ENCODE peak calls at places on chromosomes 16 and 17, in four cellular contexts. C is GM03348, P is upper lobe of right lung, A is AML-193. S is an unnamed sample.

GRCh38 chr16:4371481-4372314 is at the start of gene VASN:
- DNase-seq in A (no peak), C (peak), P (peak), S (no peak)

GRCh38 chr17:49972486-49973270 is 3.7 kb downstream of the DLX4 start:
- DNase-seq in P (no peak), A (no peak), C (no peak), S (no peak)

GRCh38 chr17:35545150-35545549 is 7.7 kb upstream of the SLFN12L start:
- DNase-seq in P (no peak), A (no peak), C (no peak), S (no peak)

GRCh38 chr17:35588196-35588920 is 1.2 kb downstream of the AP2B1 start:
- DNase-seq in A (peak), C (no peak), P (no peak), S (no peak)

GRCh38 chr17:16888413-16889087 is 83.4 kb downstream of the TNFRSF13B start:
- DNase-seq in C (no peak), A (no peak), P (no peak), S (no peak)

GRCh38 chr17:4852504-4853075 is 19.4 kb downstream of the MINK1 start:
- DNase-seq in C (peak), A (no peak), P (no peak), S (no peak)

GRCh38 chr16:49466881-49467280 is 93.3 kb downstream of the C16orf78 start:
- DNase-seq in P (no peak), A (no peak), C (no peak), S (no peak)

GRCh38 chr17:64069143-64069542 is 48.7 kb upstream of the ICAM2 start:
- DNase-seq in C (no peak), A (no peak), P (no peak), S (no peak)

GRCh38 chr17:51507444-51507843 is 247.1 kb downstream of the UTP18 start:
- DNase-seq in C (no peak), A (no peak), P (no peak), S (no peak)

S was measured in GM12878.